ENCODE peak calls at places on chromosomes 12 and 14, in four cellular contexts. Q, S, F and W are unnamed samples.

GRCh38 chr12:27580561-27581330 is 56.7 kb downstream of the PPFIBP1 start:
- DNase-seq in Q (no peak), F (no peak), S (no peak), W (no peak)

GRCh38 chr12:52243774-52244614 is 11.0 kb downstream of the KRT7 start:
- DNase-seq in S (no peak), F (peak; percentile 13), Q (no peak), W (no peak)

GRCh38 chr12:53336137-53336785 is at the start of gene SP7:
- DNase-seq in F (no peak), Q (no peak), S (no peak), W (no peak)

GRCh38 chr12:124441443-124442190 is 125.8 kb downstream of the NCOR2 start:
- DNase-seq in F (no peak), Q (no peak), S (peak; percentile 54), W (no peak)

GRCh38 chr12:42744539-42745156 is 155.1 kb upstream of the PRICKLE1 start:
- DNase-seq in F (no peak), Q (no peak), S (no peak), W (no peak)

GRCh38 chr12:16384732-16385131 is 37.3 kb downstream of the MGST1 start:
- DNase-seq in F (no peak), S (no peak), Q (no peak), W (no peak)

GRCh38 chr14:52314521-52315354 is 626 bp downstream of the PTGER2 start:
- DNase-seq in S (no peak), Q (peak; percentile 48), F (no peak), W (no peak)

GRCh38 chr12:129186952-129187351 is 333.7 kb downstream of the GLT1D1 start:
- DNase-seq in Q (no peak), S (no peak), F (no peak), W (no peak)

GRCh38 chr12:47304161-47304560 is 224.4 kb upstream of the AMIGO2 start:
- DNase-seq in F (no peak), Q (no peak), S (no peak), W (no peak)

GRCh38 chr12:54338682-54339296 is 13.9 kb downstream of the COPZ1 start:
- DNase-seq in F (no peak), Q (no peak), S (no peak), W (no peak)
- TF ChIP-seq ELF4 in F (no peak), Q (no peak), S (no peak), W (no peak)

GRCh38 chr12:25054076-25054782 is 105.3 kb upstream of the BCAT1 start:
- DNase-seq in F (no peak), Q (no peak), S (no peak), W (no peak)

GRCh38 chr12:25053021-25053271 is 104.0 kb upstream of the BCAT1 start:
- DNase-seq in S (no peak), Q (no peak), F (no peak), W (no peak)

GRCh38 chr12:25056486-25057130 is 107.7 kb upstream of the BCAT1 start:
- DNase-seq in F (no peak), Q (no peak), S (no peak), W (no peak)

GRCh38 chr12:25056011-25056410 is 107.1 kb upstream of the BCAT1 start:
- DNase-seq in F (no peak), S (no peak), Q (no peak), W (no peak)

DNA sequence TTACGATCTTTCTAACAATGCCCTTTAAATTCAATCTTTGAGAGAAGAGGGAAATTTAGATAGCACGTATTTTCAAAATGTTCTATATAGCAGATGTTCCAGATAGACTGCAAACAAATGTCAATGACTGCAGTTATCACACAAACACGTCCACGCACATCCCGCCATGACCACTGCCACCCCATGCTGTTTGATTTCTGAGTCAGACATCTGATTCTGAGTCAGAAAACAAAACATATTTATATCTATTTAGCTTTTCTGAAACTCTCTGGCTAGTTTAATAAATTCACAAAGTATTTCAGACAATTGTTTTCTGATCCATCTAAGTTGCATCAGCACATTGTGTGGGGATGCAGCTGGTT is 105.9 kb upstream of the BCAT1 start:
- DNase-seq in F (no peak), Q (no peak), S (no peak), W (no peak)
- TF ChIP-seq ELF4 in F (no peak), Q (no peak), S (no peak), W (no peak)

DNA sequence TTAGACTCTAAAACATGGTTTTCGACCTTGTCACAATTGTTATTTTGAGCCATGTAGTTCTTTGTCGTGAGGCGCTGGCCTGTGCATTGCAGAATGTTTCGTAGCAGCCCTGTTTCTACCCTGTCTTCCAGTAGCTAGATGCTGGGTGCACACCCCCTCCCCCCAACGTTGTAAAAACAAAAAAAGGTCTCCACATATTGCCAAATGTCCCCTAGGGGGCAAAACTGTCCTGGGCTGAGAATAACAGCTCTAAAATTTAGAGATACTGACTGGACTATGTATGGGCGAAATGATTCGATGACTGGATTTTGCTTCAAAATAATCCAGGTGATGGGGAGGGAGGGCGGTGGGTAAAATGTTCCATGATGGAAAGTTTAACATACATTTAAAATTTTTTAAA is 126.1 kb upstream of the FUT8 start:
- DNase-seq in Q (no peak), F (peak; percentile 44), S (peak; percentile 14), W (no peak)
- TF ChIP-seq ELF4 in Q (no peak), F (no peak), S (no peak), W (no peak)

DNA sequence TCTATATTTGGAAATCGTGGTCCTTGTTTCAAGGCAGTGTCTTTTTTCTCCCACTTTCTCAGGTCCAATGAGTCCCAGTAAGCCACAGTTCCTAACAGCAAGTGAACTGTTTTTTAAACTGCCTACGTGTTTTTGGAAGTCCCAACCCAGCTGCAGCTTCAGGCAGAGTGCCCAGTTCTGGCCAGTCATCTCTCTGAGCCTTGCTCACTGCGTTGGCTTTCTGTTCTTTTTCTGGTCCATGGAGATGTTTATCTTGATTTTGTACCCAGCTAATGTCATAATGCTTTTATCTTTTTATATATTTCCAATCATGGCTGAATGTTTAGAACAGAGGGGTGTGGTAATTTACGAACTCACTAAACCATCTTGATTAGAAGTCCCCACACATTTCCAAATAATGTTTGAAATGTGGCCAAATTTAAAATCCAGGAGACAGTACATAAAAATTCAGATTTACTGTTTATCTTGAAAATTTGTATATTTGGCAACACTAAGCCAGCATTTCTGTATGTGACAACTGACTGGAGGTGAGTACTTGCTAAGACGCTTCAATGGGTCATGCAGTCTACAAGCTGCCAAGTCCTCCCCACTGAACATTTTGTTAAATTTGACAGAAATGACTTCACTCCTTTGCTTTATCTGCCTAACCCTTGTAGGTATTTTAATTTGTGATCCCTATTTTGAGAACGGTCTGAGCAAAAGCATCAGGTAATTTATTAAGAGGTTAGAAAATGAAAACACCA is 46.1 kb upstream of the OTOGL start:
- DNase-seq in Q (no peak), F (no peak), S (no peak), W (no peak)
- TF ChIP-seq ELF4 in Q (no peak), F (no peak), S (no peak), W (no peak)

DNA sequence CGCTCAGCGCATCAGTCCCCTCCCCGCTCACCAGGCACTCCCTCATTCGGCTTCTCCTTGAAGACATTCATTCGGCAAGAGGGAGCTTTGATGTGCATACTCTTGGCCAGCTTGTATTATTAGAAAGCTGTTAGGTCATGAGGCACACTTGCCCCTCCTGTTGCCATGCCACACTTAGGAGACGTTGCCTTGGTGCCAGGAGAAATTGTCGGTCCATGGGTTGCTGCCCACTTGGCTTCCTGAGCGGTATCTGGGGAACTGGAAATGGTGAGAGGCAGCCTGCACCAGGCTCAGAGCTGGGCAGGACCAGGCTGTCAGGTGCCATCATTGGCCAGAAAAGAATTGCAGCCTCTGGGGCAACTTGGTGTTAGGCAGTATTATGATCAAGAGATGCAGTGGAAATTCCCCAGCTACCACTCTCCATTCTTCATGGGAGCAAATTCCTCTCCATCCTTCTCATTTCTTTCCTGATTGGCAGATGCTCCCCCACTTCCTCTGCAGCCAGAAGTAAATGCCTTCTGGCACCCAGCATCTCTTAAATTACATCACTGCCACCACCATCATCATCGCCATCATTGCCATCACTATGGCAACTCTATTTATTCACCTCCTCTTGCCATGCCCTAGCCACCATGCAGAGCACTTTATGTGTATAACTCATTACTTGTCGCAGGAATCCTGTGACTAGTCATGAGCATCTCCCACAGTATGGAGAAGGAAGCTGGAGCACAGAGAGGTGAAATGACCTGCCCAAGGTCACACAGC is 12.4 kb downstream of the CABP1 start:
- DNase-seq in S (no peak), Q (no peak), F (no peak), W (no peak)
- TF ChIP-seq ELF4 in S (no peak), Q (no peak), F (no peak), W (no peak)

GRCh38 chr12:12817611-12818010 is 4.5 kb downstream of the DDX47 start:
- DNase-seq in S (no peak), Q (no peak), F (no peak), W (no peak)

GRCh38 chr12:12821975-12822374 is 8.8 kb downstream of the DDX47 start:
- DNase-seq in F (no peak), Q (no peak), S (no peak), W (no peak)

GRCh38 chr12:12819221-12819620 is 6.1 kb downstream of the DDX47 start:
- DNase-seq in S (no peak), Q (no peak), F (no peak), W (no peak)

GRCh38 chr12:12819752-12820311 is 6.7 kb downstream of the DDX47 start:
- DNase-seq in Q (no peak), S (no peak), F (no peak), W (no peak)

GRCh38 chr12:12818693-12819092 is 5.5 kb downstream of the DDX47 start:
- DNase-seq in F (no peak), S (no peak), Q (no peak), W (no peak)
- TF ChIP-seq ELF4 in F (no peak), S (no peak), Q (no peak), W (no peak)

GRCh38 chr14:85731198-85731597 is 201.3 kb downstream of the FLRT2 start:
- DNase-seq in S (no peak), F (no peak), Q (no peak), W (no peak)
- TF ChIP-seq ELF4 in S (no peak), F (no peak), Q (no peak), W (no peak)